ENCODE peak calls at places on chromosomes 4 and X, in four cellular contexts. One of them, this sample, is unnamed.

GRCh38 chr4:6668391-6668790 is 25.3 kb upstream of the S100P start:
- DNase-seq in MM.1S: no peak
- DNase-seq in AG10803: peak
- DNase-seq in Panc1: no peak
- DNase-seq in this sample: no peak

GRCh38 chr4:15003891-15004700 is 1.8 kb downstream of the CPEB2 start:
- DNase-seq in MM.1S: peak
- DNase-seq in AG10803: peak
- DNase-seq in Panc1: no peak
- DNase-seq in this sample: no peak

GRCh38 chr4:165743422-165743821 is 129.6 kb upstream of the TLL1 start:
- DNase-seq in MM.1S: no peak
- DNase-seq in AG10803: no peak
- DNase-seq in Panc1: no peak
- DNase-seq in this sample: no peak

GRCh38 chrX:97639526-97639925 is 755.8 kb downstream of the RPA4 start:
- DNase-seq in MM.1S: peak
- DNase-seq in AG10803: no peak
- DNase-seq in Panc1: no peak
- DNase-seq in this sample: no peak

GRCh38 chr4:54941994-54942552 is 183.3 kb downstream of the KDR start:
- DNase-seq in MM.1S: no peak
- DNase-seq in AG10803: peak
- DNase-seq in Panc1: no peak
- DNase-seq in this sample: no peak

GRCh38 chr4:147160908-147161513 is 215.3 kb upstream of the TTC29 start:
- DNase-seq in MM.1S: peak
- DNase-seq in AG10803: peak
- DNase-seq in Panc1: peak
- DNase-seq in this sample: peak

GRCh38 chr4:91812319-91812718 is 491.4 kb upstream of the GRID2 start:
- DNase-seq in MM.1S: no peak
- DNase-seq in AG10803: no peak
- DNase-seq in Panc1: no peak
- DNase-seq in this sample: no peak

GRCh38 chrX:43552166-43552565 is 103.9 kb upstream of the MAOA start:
- DNase-seq in MM.1S: no peak
- DNase-seq in AG10803: no peak
- DNase-seq in Panc1: no peak
- DNase-seq in this sample: no peak

GRCh38 chr4:2791518-2792395 is 1.1 kb upstream of the SH3BP2 start:
- DNase-seq in MM.1S: no peak
- DNase-seq in AG10803: no peak
- DNase-seq in Panc1: no peak
- DNase-seq in this sample: no peak

GRCh38 chr4:2790583-2791517 is 2.0 kb upstream of the SH3BP2 start:
- DNase-seq in MM.1S: no peak
- DNase-seq in AG10803: no peak
- DNase-seq in Panc1: no peak
- DNase-seq in this sample: no peak

GRCh38 chr4:2793578-2793919 is 664 bp downstream of the SH3BP2 start:
- DNase-seq in MM.1S: no peak
- DNase-seq in AG10803: peak
- DNase-seq in Panc1: no peak
- DNase-seq in this sample: peak

GRCh38 chr4:2792711-2793577 is at the start of gene SH3BP2:
- DNase-seq in MM.1S: peak
- DNase-seq in AG10803: peak
- DNase-seq in Panc1: no peak
- DNase-seq in this sample: peak

DNA sequence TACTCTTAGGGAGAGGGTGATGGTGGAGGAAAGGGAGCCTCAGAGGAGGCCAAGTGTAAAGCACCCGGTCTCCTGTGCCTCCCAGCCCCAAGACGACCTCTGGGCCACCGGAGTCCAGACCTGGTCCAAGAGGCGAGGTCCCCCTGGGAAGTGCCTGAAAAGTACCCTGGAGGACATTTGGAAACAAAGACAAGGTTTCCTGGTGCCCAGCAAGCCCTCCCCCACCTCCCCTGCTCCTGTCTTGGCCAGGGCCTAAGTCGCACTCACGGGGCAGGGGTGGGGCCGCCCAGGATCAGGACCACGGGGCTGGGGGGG is 532 bp upstream of the SH3BP2 start:
- DNase-seq in MM.1S: no peak
- DNase-seq in AG10803: no peak
- DNase-seq in Panc1: no peak
- DNase-seq in this sample: no peak
- H3K4me3 ChIP-seq in MM.1S: no peak
- H3K4me3 ChIP-seq in AG10803: no peak
- H3K4me3 ChIP-seq in Panc1: no peak
- H3K4me3 ChIP-seq in this sample: no peak

DNA sequence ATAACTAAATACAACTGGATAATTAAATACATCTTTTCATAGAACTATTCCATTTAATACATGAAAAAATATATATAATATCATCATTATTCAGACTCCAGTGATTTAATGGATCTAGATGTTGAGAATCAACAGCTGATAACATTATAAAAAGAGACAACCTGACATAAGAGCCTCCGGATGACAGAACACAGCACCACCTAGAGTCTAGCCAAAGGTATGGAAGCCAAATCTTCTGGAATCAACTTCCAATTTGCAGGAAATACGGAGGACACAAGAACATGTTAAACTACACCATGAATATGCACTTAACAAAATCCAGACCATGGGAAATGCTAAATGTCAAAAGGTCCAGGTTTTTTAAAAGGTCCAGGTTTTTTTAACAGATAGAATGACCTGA is 55.0 kb downstream of the LRBA start:
- DNase-seq in MM.1S: no peak
- DNase-seq in AG10803: peak
- DNase-seq in Panc1: no peak
- DNase-seq in this sample: peak
- TF ChIP-seq CTCF in MM.1S: peak
- TF ChIP-seq CTCF in AG10803: peak
- TF ChIP-seq CTCF in Panc1: peak
- TF ChIP-seq CTCF in this sample: peak

DNA sequence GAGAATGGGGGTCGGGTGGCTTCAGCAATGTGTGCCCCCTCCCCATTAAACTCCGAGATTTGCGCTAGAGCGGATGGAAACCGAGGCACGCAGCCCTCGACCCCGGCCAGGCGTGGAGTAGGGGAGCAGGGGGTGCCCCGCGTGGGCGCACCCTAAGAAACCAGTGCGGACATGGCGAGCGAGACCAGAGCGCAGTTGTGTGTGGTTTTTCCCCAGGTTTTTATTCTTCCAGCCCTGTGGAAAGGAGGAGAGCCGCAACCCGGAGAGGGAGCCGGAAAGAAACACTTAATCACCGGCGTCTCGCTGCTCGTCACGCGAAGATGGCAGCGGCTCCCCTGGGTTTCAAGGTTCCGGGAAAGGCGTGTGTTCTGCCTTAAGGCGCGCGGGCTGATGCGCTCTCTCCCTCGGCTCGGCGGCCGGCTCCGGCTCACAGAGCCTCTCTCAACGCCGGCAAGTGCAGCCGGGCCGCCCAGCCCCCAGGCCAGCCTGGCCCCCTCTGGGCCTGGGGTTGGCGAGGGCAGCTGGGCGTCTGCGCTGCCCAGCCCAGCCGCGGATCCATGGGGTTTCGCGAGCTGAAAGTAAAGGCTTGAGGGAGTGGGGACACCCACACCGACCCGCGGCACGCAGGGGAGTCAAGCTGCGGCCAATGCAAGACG is 73.9 kb upstream of the BCOR start:
- DNase-seq in MM.1S: no peak
- DNase-seq in AG10803: peak
- DNase-seq in Panc1: no peak
- DNase-seq in this sample: no peak
- H3K4me3 ChIP-seq in MM.1S: no peak
- H3K4me3 ChIP-seq in AG10803: peak
- H3K4me3 ChIP-seq in Panc1: peak
- H3K4me3 ChIP-seq in this sample: peak

DNA sequence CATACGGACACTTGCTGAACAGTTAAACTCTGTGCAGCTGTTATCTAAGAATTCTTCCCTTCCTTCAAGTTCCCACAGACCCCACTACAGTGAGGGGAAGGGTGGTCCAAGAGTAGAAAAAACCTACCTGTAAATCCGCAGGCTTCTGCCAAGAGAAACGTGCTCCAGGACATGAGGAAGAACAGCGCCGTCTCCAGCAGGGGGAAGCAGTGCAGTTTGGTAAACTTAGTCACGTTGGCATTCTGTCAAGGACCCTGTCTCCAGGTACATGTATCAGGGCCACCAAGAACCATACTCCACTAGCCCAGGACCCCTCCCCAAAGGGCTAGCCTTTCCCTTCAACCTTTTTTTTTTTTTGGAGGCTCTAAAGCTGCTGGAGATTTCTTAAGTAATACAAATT is 79.9 kb downstream of the CHST7 start:
- DNase-seq in MM.1S: no peak
- DNase-seq in AG10803: no peak
- DNase-seq in Panc1: no peak
- DNase-seq in this sample: peak
- TF ChIP-seq CTCF in MM.1S: no peak
- TF ChIP-seq CTCF in AG10803: peak
- TF ChIP-seq CTCF in Panc1: peak
- TF ChIP-seq CTCF in this sample: peak

DNA sequence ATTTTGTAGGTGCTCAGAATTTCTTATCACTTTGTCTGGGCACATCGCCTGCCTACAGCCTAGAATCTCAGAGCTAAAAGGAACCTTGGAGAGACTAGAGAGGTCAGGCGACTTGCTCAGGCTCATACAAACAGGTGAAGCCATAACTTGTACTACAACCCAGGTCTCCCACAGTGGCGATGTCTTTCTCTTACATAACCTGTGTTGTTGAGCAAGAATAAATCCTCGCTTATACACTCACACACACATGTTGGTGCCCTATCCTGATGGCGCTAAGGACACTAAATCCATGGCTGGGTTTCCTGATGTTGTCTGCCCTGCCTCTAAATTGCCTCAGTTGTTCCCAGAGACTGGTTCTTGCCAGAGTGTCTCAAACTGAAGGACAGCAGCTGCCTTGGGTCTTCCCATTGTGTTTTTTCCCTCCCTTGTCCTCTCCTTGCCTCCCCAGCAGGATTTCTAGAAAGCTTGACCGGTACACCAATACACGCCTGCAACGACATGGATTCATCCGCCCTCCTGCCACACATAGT is 1.6 kb downstream of the TSC22D3 start:
- DNase-seq in MM.1S: no peak
- DNase-seq in AG10803: no peak
- DNase-seq in Panc1: no peak
- DNase-seq in this sample: no peak
- H3K4me3 ChIP-seq in MM.1S: no peak
- H3K4me3 ChIP-seq in AG10803: no peak
- H3K4me3 ChIP-seq in Panc1: no peak
- H3K4me3 ChIP-seq in this sample: peak

GRCh38 chr4:162502109-162502508 is 338.3 kb upstream of the FSTL5 start:
- DNase-seq in MM.1S: no peak
- DNase-seq in AG10803: no peak
- DNase-seq in Panc1: no peak
- DNase-seq in this sample: no peak

GRCh38 chr4:162503868-162504267 is 340.1 kb upstream of the FSTL5 start:
- DNase-seq in MM.1S: no peak
- DNase-seq in AG10803: no peak
- DNase-seq in Panc1: no peak
- DNase-seq in this sample: no peak

GRCh38 chr4:162498168-162498567 is 334.4 kb upstream of the FSTL5 start:
- DNase-seq in MM.1S: no peak
- DNase-seq in AG10803: no peak
- DNase-seq in Panc1: no peak
- DNase-seq in this sample: no peak

GRCh38 chr4:162497564-162498167 is 333.9 kb upstream of the FSTL5 start:
- DNase-seq in MM.1S: peak
- DNase-seq in AG10803: peak
- DNase-seq in Panc1: no peak
- DNase-seq in this sample: peak

GRCh38 chr4:162499478-162499877 is 335.7 kb upstream of the FSTL5 start:
- DNase-seq in MM.1S: no peak
- DNase-seq in AG10803: no peak
- DNase-seq in Panc1: no peak
- DNase-seq in this sample: no peak
- TF ChIP-seq CTCF in MM.1S: peak
- TF ChIP-seq CTCF in AG10803: peak
- TF ChIP-seq CTCF in Panc1: peak
- TF ChIP-seq CTCF in this sample: peak